ENCODE peak calls at places on chromosomes 4 and X, in four cellular contexts. X is epithelial cell of esophagus, N is kidney epithelial cell, A is lower leg skin. Q is an unnamed sample.

GRCh38 chr4:149605601-149606378 is 209.9 kb downstream of the IQCM start:
- DNase-seq in N (peak; percentile 65), A (no peak), X (peak; percentile 76), Q (no peak)

GRCh38 chr4:140754918-140755810 is 1.0 kb downstream of the TBC1D9 start:
- DNase-seq in N (no peak), X (no peak), A (no peak), Q (no peak)

GRCh38 chrX:31333181-31333831 is 261.5 kb upstream of the FTHL17 start:
- DNase-seq in A (no peak), N (peak; percentile 50), X (peak; percentile 79), Q (no peak)

GRCh38 chrX:68204639-68205038 is 228.7 kb downstream of the OPHN1 start:
- DNase-seq in X (no peak), N (no peak), A (no peak), Q (no peak)

GRCh38 chr4:183011213-183011907 is 87.7 kb upstream of the WWC2 start:
- DNase-seq in N (no peak), X (no peak), A (no peak), Q (no peak)

GRCh38 chrX:12974797-12975669 is at the start of gene TMSB4X:
- DNase-seq in N (no peak), A (peak; percentile 97), X (peak; percentile 75), Q (peak; percentile 79)

GRCh38 chr4:29805871-29806480 is 914.2 kb upstream of the PCDH7 start:
- DNase-seq in X (no peak), A (no peak), N (no peak), Q (no peak)

GRCh38 chr4:42579903-42580302 is 77.0 kb downstream of the ATP8A1 start:
- DNase-seq in N (no peak), X (no peak), A (no peak), Q (no peak)

DNA sequence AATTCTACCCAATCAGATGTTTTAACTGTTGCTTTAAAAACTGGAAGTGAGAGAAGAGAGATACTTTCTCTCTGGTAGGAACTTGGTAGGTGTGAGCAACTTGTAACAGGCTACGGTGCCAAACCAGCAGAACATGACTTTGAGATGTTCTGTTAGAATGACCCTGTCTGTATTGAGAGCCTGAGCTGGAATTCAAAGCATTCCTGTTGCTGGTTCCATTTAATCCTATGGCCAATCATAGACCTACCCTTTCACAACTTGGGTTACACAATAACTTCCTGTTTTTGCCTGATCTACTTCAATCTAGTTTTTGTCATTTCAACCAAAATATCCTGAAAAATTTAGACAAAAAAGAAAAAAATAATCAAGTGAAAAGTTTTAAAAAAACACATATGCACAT is 1.7 kb upstream of the PRRG1 start:
- DNase-seq in X (peak; percentile 41), A (no peak), N (peak; percentile 28), Q (no peak)
- TF ChIP-seq CTCF in X (no peak), A (no peak), N (no peak), Q (no peak)

DNA sequence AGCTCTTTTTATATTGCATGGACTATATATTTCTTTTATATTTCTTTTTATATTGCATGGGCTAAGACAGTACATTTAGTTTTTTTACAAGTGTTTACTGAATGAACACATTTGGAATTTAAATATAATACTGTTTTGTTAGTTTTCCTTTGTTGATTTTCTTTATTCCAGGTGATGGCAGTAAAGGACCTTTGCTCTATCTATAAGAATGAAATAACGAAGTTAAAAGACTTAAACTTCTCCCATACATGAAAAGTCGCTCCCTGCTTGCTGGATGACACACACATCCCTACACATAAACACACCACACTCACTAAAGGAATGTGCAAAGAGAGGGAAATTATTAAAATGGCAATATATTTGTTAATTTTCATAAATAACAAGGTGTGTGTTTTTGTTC is 102.5 kb upstream of the ANXA10 start:
- DNase-seq in A (no peak), N (no peak), X (peak; percentile 12), Q (no peak)
- TF ChIP-seq CTCF in A (no peak), N (no peak), X (no peak), Q (no peak)

GRCh38 chr4:120977435-120977997 is 55.0 kb upstream of the PRDM5 start:
- DNase-seq in A (no peak), N (peak; percentile 21), X (peak; percentile 71), Q (no peak)
- TF ChIP-seq CTCF in A (no peak), N (peak; percentile 62), X (peak; percentile 68), Q (no peak)

GRCh38 chr4:114265342-114265741 is 285.9 kb upstream of the ARSJ start:
- DNase-seq in N (no peak), X (peak; percentile 66), A (no peak), Q (no peak)

GRCh38 chr4:114263233-114263632 is 283.8 kb upstream of the ARSJ start:
- DNase-seq in X (peak; percentile 66), N (no peak), A (no peak), Q (no peak)

GRCh38 chr4:114267976-114268375 is 288.5 kb upstream of the ARSJ start:
- DNase-seq in X (no peak), A (no peak), N (no peak), Q (no peak)

GRCh38 chr4:114264877-114265291 is 285.4 kb upstream of the ARSJ start:
- DNase-seq in N (no peak), A (no peak), X (peak; percentile 91), Q (no peak)

DNA sequence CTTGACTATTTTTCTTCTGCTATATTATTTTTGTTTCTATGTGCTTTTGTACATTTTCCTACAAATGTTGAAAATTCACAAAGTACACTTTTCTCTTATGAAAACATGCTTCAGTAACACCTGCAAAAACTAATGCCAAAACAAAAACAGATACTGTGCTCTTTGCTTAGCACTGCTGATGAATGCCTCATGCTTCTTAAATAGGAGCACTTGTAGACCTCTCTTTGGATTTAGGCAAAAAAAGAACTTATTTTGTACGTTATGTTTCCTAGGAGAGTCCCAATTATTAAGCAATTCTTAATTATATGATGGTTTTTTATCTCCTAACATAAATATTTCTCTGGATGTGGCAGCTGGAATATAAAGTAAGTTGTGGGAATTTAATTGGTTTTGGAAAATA is 285.0 kb upstream of the ARSJ start:
- DNase-seq in N (no peak), A (no peak), X (no peak), Q (no peak)
- TF ChIP-seq CTCF in N (no peak), A (no peak), X (no peak), Q (no peak)

DNA sequence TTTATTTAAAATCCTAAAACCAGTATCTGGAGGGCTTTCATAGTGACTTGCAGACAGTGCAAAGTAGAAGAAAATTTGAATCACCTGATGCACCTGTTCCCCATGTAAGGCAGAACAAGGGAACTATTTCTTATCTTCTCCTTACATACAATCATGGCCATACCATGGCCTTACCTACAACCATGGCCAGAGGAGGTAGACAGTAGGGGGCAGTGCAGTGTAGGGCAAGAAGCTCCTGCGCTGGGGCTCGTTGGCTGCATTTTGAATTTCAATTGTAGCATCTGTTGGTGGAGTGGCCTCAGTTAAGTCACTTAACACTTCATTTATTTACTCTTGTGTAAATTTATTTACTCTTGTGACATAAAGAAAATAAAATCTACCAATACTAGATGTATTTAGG is 33.0 kb downstream of the GALNTL6 start:
- DNase-seq in X (peak; percentile 54), N (peak; percentile 21), A (no peak), Q (no peak)
- TF ChIP-seq CTCF in X (peak; percentile 46), N (peak; percentile 87), A (no peak), Q (no peak)

GRCh38 chr4:112854420-112854819 is 195.0 kb upstream of the ANK2 start:
- DNase-seq in X (peak; percentile 13), N (no peak), A (no peak), Q (no peak)

GRCh38 chr4:112852586-112852985 is 196.9 kb upstream of the ANK2 start:
- DNase-seq in N (no peak), X (no peak), A (no peak), Q (no peak)

GRCh38 chr4:112857461-112857860 is 192.0 kb upstream of the ANK2 start:
- DNase-seq in N (peak; percentile 83), X (peak; percentile 97), A (no peak), Q (no peak)

GRCh38 chr4:112855058-112855457 is 194.4 kb upstream of the ANK2 start:
- DNase-seq in A (no peak), N (no peak), X (no peak), Q (no peak)

GRCh38 chr4:112853662-112854256 is 195.7 kb upstream of the ANK2 start:
- DNase-seq in N (no peak), A (no peak), X (peak; percentile 32), Q (no peak)
- TF ChIP-seq CTCF in N (no peak), A (no peak), X (peak; percentile 63), Q (no peak)

GRCh38 chr4:94076498-94076897 is 131.2 kb upstream of the SMARCAD1 start:
- DNase-seq in N (no peak), X (no peak), A (no peak), Q (no peak)
- TF ChIP-seq CTCF in N (no peak), X (no peak), A (no peak), Q (no peak)

DNA sequence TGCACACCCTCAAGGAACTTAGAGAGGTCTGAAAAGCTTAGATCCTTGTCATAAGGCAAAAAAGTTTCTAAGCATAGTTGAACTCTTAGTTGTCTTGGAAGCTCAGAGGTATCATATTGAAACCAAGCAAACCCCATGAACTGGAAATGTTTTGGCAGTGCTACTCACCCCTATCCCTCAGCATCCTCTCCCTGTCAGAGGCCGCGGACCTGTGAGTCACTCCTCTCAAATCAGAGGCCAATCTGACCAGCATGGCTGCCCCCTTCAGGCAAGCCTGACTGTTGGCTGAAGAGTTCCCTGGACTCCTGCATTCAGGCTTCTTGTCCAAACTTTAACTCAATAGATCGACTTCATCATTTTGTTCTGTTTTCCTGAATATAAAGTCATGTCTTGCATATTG is 69.4 kb downstream of the KCNIP4 start:
- DNase-seq in N (no peak), X (no peak), A (no peak), Q (no peak)
- TF ChIP-seq CTCF in N (peak; percentile 14), X (no peak), A (no peak), Q (no peak)

GRCh38 chrX:136228808-136229207 is 22.4 kb downstream of the MAP7D3 start:
- DNase-seq in A (no peak), N (no peak), X (no peak), Q (no peak)

GRCh38 chrX:136227074-136227473 is 24.1 kb downstream of the MAP7D3 start:
- DNase-seq in N (no peak), X (no peak), A (no peak), Q (no peak)

DNA sequence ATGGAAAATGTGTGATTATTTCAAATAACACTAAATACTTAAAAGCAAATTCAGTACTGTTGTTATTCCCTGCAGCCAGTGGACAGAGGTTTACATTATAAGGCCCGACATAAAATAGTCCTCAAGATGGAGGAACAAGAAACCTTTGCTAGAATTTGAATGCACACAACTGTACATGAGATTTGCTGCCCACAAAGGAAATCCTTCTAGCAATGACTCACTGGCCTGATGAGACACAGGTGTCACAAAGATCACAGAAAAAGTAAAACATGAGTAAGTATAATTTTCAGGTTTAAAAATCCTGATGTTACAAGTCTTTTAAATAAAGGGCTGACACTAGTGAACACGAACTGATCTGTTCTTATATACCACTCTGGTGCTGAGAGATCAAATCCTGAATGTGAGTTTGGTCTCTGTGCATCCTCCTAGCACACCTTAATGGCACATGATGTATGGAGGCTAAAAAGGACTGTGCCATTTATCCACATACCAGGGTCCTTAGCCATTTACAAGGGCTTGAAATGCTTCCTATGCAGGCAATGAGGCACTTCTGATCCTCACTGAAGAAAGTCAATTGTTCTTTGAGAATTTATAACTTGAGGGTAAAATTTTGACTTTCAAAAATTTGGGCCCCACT is 23.1 kb downstream of the MAP7D3 start:
- DNase-seq in X (peak; percentile 42), N (no peak), A (no peak), Q (no peak)
- TF ChIP-seq CTCF in X (no peak), N (no peak), A (no peak), Q (no peak)